ENCODE peak calls at places on chromosomes 2 and 18, in ten cellular contexts. B is transverse colon, K is cardiac muscle cell, J is tibial artery, C is uterus, X is lung, T is A673, P is ascending aorta, V is heart right ventricle, O is colonic mucosa. R is an unnamed sample. For H3K36me3, the result is how much of the 10 kb centered on the place peaks cover.

GRCh38 chr2:10774394-10774793 is 38.2 kb downstream of the PDIA6 start:
- DNase-seq in B (no peak), K (peak), J (peak), C (no peak), X (no peak), T (no peak), P (no peak), V (no peak), O (no peak), R (no peak)

GRCh38 chr2:26848336-26849055 is 564 bp downstream of the DPYSL5 start:
- DNase-seq in B (no peak), K (peak), J (no peak), C (no peak), X (no peak), T (peak), P (no peak), V (no peak), O (no peak), R (no peak)

GRCh38 chr18:23484783-23485182 is 18.5 kb upstream of the RMC1 start:
- DNase-seq in B (no peak), K (no peak), J (no peak), C (no peak), X (no peak), T (no peak), P (no peak), V (no peak), O (no peak), R (no peak)

GRCh38 chr2:69050802-69051201 is 37.8 kb downstream of the ANTXR1 start:
- DNase-seq in B (no peak), K (no peak), J (no peak), C (no peak), X (no peak), T (no peak), P (no peak), V (no peak), O (no peak), R (no peak)

GRCh38 chr2:17915099-17915498 is 36.6 kb downstream of the KCNS3 start:
- DNase-seq in B (no peak), K (no peak), J (no peak), C (no peak), X (no peak), T (no peak), P (no peak), V (no peak), O (no peak), R (no peak)

GRCh38 chr2:133968446-133968845 is 285.4 kb upstream of the MGAT5 start:
- DNase-seq in B (no peak), K (no peak), J (no peak), C (no peak), X (no peak), T (no peak), P (no peak), V (no peak), O (no peak), R (no peak)

GRCh38 chr2:239264838-239265651 is 135.8 kb downstream of the HDAC4 start:
- DNase-seq in B (peak), K (peak), J (no peak), C (no peak), X (peak), T (peak), P (peak), V (no peak), O (peak), R (peak)

GRCh38 chr2:69767034-69767433 is 25.1 kb downstream of the ANXA4 start:
- DNase-seq in B (no peak), K (peak), J (no peak), C (no peak), X (no peak), T (no peak), P (no peak), V (no peak), O (no peak), R (no peak)

GRCh38 chr18:8224576-8224975 is 384.7 kb upstream of the RAB12 start:
- DNase-seq in B (no peak), K (no peak), J (no peak), C (no peak), X (no peak), T (no peak), P (no peak), V (no peak), O (no peak), R (no peak)

GRCh38 chr2:186459009-186459408 is 27.1 kb upstream of the ZC3H15 start:
- DNase-seq in B (no peak), K (peak), J (no peak), C (no peak), X (no peak), T (no peak), P (no peak), V (no peak), O (no peak), R (no peak)

GRCh38 chr18:5900249-5900648 is 4.9 kb upstream of the TMEM200C start:
- DNase-seq in B (no peak), K (no peak), J (no peak), C (no peak), X (no peak), T (no peak), P (no peak), V (no peak), O (no peak), R (no peak)

GRCh38 chr2:178865537-178865936 is 58.3 kb upstream of the TTN start:
- DNase-seq in B (no peak), K (peak), J (no peak), C (no peak), X (no peak), T (peak), P (no peak), V (no peak), O (no peak), R (no peak)

GRCh38 chr2:163580757-163581156 is 155.1 kb downstream of the FIGN start:
- DNase-seq in B (no peak), K (no peak), J (no peak), C (no peak), X (no peak), T (no peak), P (no peak), V (no peak), O (no peak), R (no peak)

GRCh38 chr2:240452471-240453256 is 17.2 kb downstream of the GPC1 start:
- DNase-seq in B (peak), K (peak), J (no peak), C (peak), X (peak), T (peak), P (no peak), V (no peak), O (peak), R (peak)

GRCh38 chr2:529425-529824 is 147.8 kb downstream of the TMEM18 start:
- DNase-seq in B (no peak), K (peak), J (no peak), C (no peak), X (no peak), T (peak), P (no peak), V (no peak), O (no peak), R (no peak)

GRCh38 chr2:160493227-160494028 is at the start of gene RBMS1:
- DNase-seq in B (peak), K (peak), J (peak), C (peak), X (peak), T (peak), P (no peak), V (peak), O (peak), R (peak)

GRCh38 chr2:17542471-17542870 is 2.0 kb downstream of the VSNL1 start:
- DNase-seq in B (no peak), K (no peak), J (no peak), C (no peak), X (no peak), T (no peak), P (no peak), V (no peak), O (no peak), R (no peak)

GRCh38 chr2:29876374-29876773 is 45.0 kb downstream of the ALK start:
- DNase-seq in B (no peak), K (no peak), J (no peak), C (no peak), X (no peak), T (no peak), P (no peak), V (no peak), O (no peak), R (no peak)

GRCh38 chr18:74498712-74499629 is 2.8 kb downstream of the CNDP2 start:
- DNase-seq in B (peak), K (no peak), J (peak), C (no peak), X (peak), T (no peak), P (no peak), V (no peak), O (peak), R (no peak)

GRCh38 chr18:74803769-74804168 is 206.1 kb downstream of the ZNF407 start:
- DNase-seq in B (no peak), K (peak), J (no peak), C (peak), X (no peak), T (no peak), P (no peak), V (no peak), O (no peak), R (no peak)

GRCh38 chr2:149652520-149652919 is 64.9 kb upstream of the MMADHC start:
- DNase-seq in B (no peak), K (peak), J (no peak), C (no peak), X (no peak), T (no peak), P (no peak), V (no peak), O (no peak), R (no peak)

GRCh38 chr18:35415511-35416427 is 38.6 kb upstream of the ZNF396 start:
- DNase-seq in B (no peak), K (peak), J (no peak), C (no peak), X (no peak), T (no peak), P (no peak), V (no peak), O (no peak), R (no peak)

GRCh38 chr2:46366675-46367067 is 69.5 kb downstream of the EPAS1 start:
- DNase-seq in B (no peak), K (no peak), J (no peak), C (no peak), X (no peak), T (no peak), P (no peak), V (no peak), O (no peak), R (no peak)
- H3K36me3 ChIP-seq in B (under half), K (under half), J (under half), C (under half), X (under half), T (under half), P (half or more), V (under half), O (under half), R (under half)

GRCh38 chr2:233062447-233062842 is 2.3 kb downstream of the INPP5D start:
- DNase-seq in B (no peak), K (no peak), J (peak), C (no peak), X (no peak), T (no peak), P (no peak), V (no peak), O (no peak), R (no peak)

GRCh38 chr2:233060500-233061006 is 411 bp downstream of the INPP5D start:
- DNase-seq in B (no peak), K (no peak), J (no peak), C (no peak), X (no peak), T (no peak), P (no peak), V (no peak), O (no peak), R (no peak)

GRCh38 chr2:233061007-233061590 is 957 bp downstream of the INPP5D start:
- DNase-seq in B (no peak), K (no peak), J (peak), C (no peak), X (no peak), T (no peak), P (no peak), V (no peak), O (no peak), R (no peak)

GRCh38 chr2:233062946-233063268 is 2.8 kb downstream of the INPP5D start:
- DNase-seq in B (no peak), K (no peak), J (no peak), C (no peak), X (no peak), T (no peak), P (no peak), V (no peak), O (no peak), R (no peak)

DNA sequence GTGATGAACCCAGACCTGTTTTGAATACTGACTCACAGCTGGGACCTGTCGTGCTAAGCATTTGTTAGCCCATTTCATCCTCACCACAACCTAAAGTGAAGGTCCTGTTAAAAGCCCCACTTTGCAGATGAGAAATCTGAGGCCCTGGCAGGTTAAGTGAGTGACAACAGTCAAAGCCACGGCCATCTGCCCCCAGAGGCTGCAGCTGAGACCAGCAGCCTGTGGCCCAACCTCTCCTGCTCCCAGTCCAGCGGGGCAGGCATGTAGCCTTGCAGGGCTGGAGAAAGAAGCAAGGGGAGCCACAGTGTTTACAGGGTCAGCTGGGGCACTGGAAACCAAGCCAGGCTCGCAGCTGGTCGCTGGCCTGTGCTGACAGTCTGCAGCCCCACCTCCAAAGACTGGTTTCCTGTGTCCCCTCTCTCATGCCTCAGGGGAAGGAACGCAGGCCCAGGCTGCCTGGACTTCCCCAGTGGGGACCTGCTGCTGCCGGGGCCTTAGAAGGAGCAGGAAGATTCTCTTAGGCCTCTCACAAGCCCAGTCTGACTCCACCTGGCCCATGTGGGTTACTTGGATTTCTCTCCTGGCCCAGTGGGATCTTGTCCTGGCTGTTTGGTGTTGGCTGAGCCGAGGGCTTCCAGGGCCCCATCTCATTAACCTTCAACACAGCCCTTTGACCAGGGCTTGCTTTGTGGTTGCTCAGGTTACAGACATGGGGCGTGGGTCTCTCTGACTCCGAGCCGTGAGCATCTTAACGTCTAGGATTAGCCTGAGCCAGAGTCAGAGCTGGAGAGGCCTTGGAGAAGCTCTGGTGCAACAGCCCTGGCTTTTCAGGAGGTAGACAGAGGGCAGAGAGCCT is 1.7 kb downstream of the INPP5D start:
- DNase-seq in B (peak), K (peak), J (peak), C (no peak), X (peak), T (no peak), P (no peak), V (peak), O (no peak), R (no peak)
- TF ChIP-seq CTCF in B (no peak), K (peak), J (no peak), C (no peak), X (no peak), T (no peak), P (no peak), V (peak), O (no peak), R (no peak)

DNA sequence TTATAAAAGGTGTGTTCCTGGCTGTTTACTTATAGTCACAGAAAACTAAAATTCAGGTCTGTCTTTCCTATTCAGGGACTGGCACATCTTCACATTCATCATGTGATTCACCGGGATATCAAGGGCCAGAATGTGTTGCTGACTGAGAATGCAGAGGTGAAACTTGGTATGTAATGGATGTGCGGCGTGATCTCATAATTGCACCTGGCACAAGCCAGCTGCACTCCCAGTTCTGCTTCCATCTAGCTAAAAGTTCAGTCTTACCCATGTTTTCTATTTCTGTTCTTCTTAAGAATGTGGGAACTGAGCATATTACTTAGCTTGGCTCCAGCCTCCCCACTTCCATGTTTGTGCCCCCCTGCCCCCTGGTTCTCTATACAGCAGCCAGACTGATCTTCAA is 131.9 kb downstream of the MAP4K4 start:
- DNase-seq in B (no peak), K (no peak), J (no peak), C (no peak), X (no peak), T (no peak), P (no peak), V (no peak), O (no peak), R (no peak)
- H3K36me3 ChIP-seq in B (under half), K (under half), J (under half), C (under half), X (under half), T (under half), P (under half), V (under half), O (under half), R (under half)

DNA sequence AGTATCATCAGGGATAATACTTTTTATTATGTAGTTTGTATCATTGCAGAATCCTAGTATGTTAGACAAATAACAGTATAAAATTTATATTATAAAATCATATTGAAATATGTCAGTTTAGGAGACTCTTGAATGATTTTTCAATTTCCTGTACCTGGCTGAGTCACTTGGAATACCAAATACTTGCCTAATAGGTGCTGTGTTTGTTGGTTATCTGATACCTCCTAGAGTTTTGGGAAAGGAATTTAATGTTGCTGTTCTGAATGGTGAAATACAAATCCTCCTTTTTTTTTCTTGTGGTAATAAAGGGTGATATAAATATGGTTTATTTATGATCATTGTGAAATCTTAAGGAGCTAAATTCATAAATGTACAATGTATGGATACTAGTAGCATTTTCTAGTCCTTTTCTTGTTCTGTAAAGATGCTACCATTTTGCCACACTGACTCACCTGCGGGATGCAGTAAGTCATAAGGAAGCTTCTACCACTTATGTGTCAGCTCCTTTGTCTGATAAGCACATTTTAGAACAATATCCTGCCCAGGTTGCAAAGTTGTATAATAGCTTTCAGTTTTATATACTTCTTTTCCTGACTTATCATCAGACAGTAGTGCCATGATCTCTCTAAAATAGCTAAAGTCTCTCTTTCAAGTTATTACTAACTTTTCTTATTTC is 465.5 kb downstream of the XIRP2 start:
- DNase-seq in B (no peak), K (no peak), J (no peak), C (no peak), X (no peak), T (no peak), P (no peak), V (no peak), O (no peak), R (no peak)
- TF ChIP-seq CTCF in B (no peak), K (no peak), J (no peak), C (no peak), X (no peak), T (no peak), P (no peak), V (no peak), O (no peak), R (no peak)

GRCh38 chr18:21857871-21858270 is 117.3 kb downstream of the MIB1 start:
- DNase-seq in B (no peak), K (no peak), J (no peak), C (no peak), X (no peak), T (no peak), P (no peak), V (no peak), O (no peak), R (no peak)
- H3K36me3 ChIP-seq in B (under half), K (under half), J (under half), C (under half), X (under half), T (half or more), P (under half), V (under half), O (under half), R (under half)